ENCODE peak calls at places on chromosomes 5 and 9, in five cellular contexts. G, K, W, E and U are unnamed samples.

GRCh38 chr9:72954431-72955420 is 1.9 kb upstream of the ALDH1A1 start:
- DNase-seq in G (no peak), K (no peak), W (no peak), E (no peak), U (no peak)

GRCh38 chr9:134769084-134769455 is 111.5 kb upstream of the FCN2 start:
- DNase-seq in G (no peak), K (no peak), W (no peak), E (no peak), U (no peak)

GRCh38 chr5:57494104-57495098 is 11.8 kb upstream of the ACTBL2 start:
- DNase-seq in G (peak; percentile 83), K (no peak), W (peak; percentile 88), E (peak; percentile 84), U (peak; percentile 3)

GRCh38 chr5:98771389-98772109 is 1.9 kb upstream of the RGMB start:
- DNase-seq in G (peak; percentile 85), K (no peak), W (peak; percentile 68), E (peak; percentile 49), U (no peak)

GRCh38 chr5:141040093-141040762 is 10.9 kb upstream of the PCDHB1 start:
- DNase-seq in G (no peak), K (no peak), W (no peak), E (peak; percentile 67), U (no peak)

GRCh38 chr5:73376618-73377170 is 71.9 kb downstream of the FOXD1 start:
- DNase-seq in G (no peak), K (no peak), W (no peak), E (no peak), U (no peak)

GRCh38 chr5:69158039-69158438 is 8.9 kb upstream of the CCNB1 start:
- DNase-seq in G (no peak), K (no peak), W (no peak), E (no peak), U (no peak)

GRCh38 chr5:129664336-129664937 is 83.5 kb upstream of the MINAR2 start:
- DNase-seq in G (peak; percentile 61), K (no peak), W (peak; percentile 44), E (no peak), U (no peak)

GRCh38 chr9:37100750-37101149 is 19.6 kb upstream of the ZCCHC7 start:
- DNase-seq in G (no peak), K (no peak), W (no peak), E (no peak), U (no peak)

GRCh38 chr5:61289669-61290363 is 42.2 kb upstream of the ZSWIM6 start:
- DNase-seq in G (no peak), K (no peak), W (peak; percentile 59), E (no peak), U (no peak)